ENCODE peak calls at places on chromosomes 3 and 15, in six cellular contexts. K is HTR-8/SVneo; L is hypothalamus; H is activated naive CD4-positive, alpha-beta T cell treated with Interleukin-2 at 50 U/mL for 16 hours; A is A549; Z is T-helper 2 cell. C is an unnamed sample.

GRCh38 chr3:101865751-101866509 is 16.6 kb downstream of the NFKBIZ start:
- DNase-seq in H (no peak), K (no peak), Z (no peak), A (no peak), L (no peak), C (peak; percentile 77)

GRCh38 chr3:126816956-126817777 is 113.1 kb downstream of the CHCHD6 start:
- DNase-seq in Z (no peak), L (no peak), A (no peak), K (no peak), H (no peak), C (no peak)

GRCh38 chr3:142647856-142648255 is 51.7 kb downstream of the PLS1 start:
- DNase-seq in K (no peak), L (no peak), Z (no peak), A (peak; percentile 25), H (no peak), C (no peak)

GRCh38 chr15:63374686-63375520 is 6.7 kb downstream of the CA12 start:
- DNase-seq in L (peak; percentile 12), K (peak; percentile 27), Z (peak; percentile 58), A (peak; percentile 63), H (peak; percentile 8), C (peak; percentile 6)

GRCh38 chr15:29089731-29090616 is 179.6 kb downstream of the NSMCE3 start:
- DNase-seq in Z (peak; percentile 75), H (peak; percentile 14), A (no peak), K (peak; percentile 13), L (no peak), C (peak; percentile 75)

GRCh38 chr15:70094690-70095311 is 2.9 kb downstream of the TLE3 start:
- DNase-seq in K (no peak), L (no peak), H (no peak), A (no peak), Z (no peak), C (no peak)

GRCh38 chr3:69738859-69739203 is 433 bp upstream of the MITF start:
- DNase-seq in Z (no peak), L (no peak), A (no peak), K (no peak), H (no peak), C (peak; percentile 11)

GRCh38 chr3:10142707-10143560 is 1.4 kb downstream of the VHL start:
- DNase-seq in A (peak; percentile 35), Z (peak; percentile 45), L (no peak), K (no peak), H (peak; percentile 14), C (peak; percentile 60)

GRCh38 chr3:56988874-56989433 is 71.5 kb upstream of the SPATA12 start:
- DNase-seq in H (peak; percentile 69), L (peak; percentile 81), K (peak; percentile 74), A (peak; percentile 67), Z (peak; percentile 58), C (peak; percentile 79)

GRCh38 chr15:52805351-52806283 is 15.5 kb upstream of the ONECUT1 start:
- DNase-seq in K (no peak), L (no peak), H (no peak), Z (no peak), A (no peak), C (peak; percentile 83)

GRCh38 chr15:90868261-90868689 is at the start of gene FURIN:
- DNase-seq in A (no peak), H (no peak), K (no peak), Z (no peak), L (no peak), C (no peak)

GRCh38 chr3:134446800-134447199 is 39.0 kb downstream of the ANAPC13 start:
- DNase-seq in K (no peak), A (no peak), Z (no peak), H (no peak), L (no peak), C (no peak)

GRCh38 chr3:186193534-186194450 is 84.9 kb upstream of the ETV5 start:
- DNase-seq in L (no peak), K (no peak), H (no peak), Z (no peak), A (no peak), C (peak; percentile 92)

GRCh38 chr15:57873564-57874209 is 167.2 kb downstream of the POLR2M start:
- DNase-seq in K (peak; percentile 38), L (no peak), H (no peak), A (no peak), Z (no peak), C (no peak)

GRCh38 chr15:63480441-63480821 is 24.0 kb upstream of the USP3 start:
- DNase-seq in L (no peak), Z (no peak), A (no peak), K (no peak), H (no peak), C (no peak)

GRCh38 chr15:48370460-48370859 is 39.2 kb downstream of the DUT start:
- DNase-seq in K (no peak), A (no peak), L (no peak), Z (no peak), H (no peak), C (no peak)

C was measured in H7.